ENCODE peak calls at places on chromosomes 3 and 15, in five cellular contexts. B, J, Q, S and R are unnamed samples.

GRCh38 chr3:21645121-21645897 is 105.7 kb downstream of the ZNF385D start:
- DNase-seq in S (no peak), B (no peak), J (no peak), Q (no peak), R (no peak)

GRCh38 chr3:105571005-105571404 is 204.3 kb downstream of the ALCAM start:
- DNase-seq in J (no peak), S (no peak), B (no peak), Q (no peak), R (no peak)

GRCh38 chr3:152379415-152380042 is 110.8 kb downstream of the MBNL1 start:
- DNase-seq in B (no peak), Q (no peak), J (no peak), S (no peak), R (no peak)

GRCh38 chr3:159938712-159939111 is 49.9 kb upstream of the IL12A start:
- DNase-seq in S (no peak), J (no peak), Q (no peak), B (no peak), R (no peak)

GRCh38 chr3:24242012-24242698 is 252.5 kb downstream of the THRB start:
- DNase-seq in Q (no peak), J (no peak), S (no peak), B (no peak), R (no peak)

GRCh38 chr3:117165611-117166051 is 456.1 kb downstream of the TUSC7 start:
- DNase-seq in J (no peak), Q (no peak), B (no peak), S (no peak), R (no peak)

GRCh38 chr15:29736012-29736744 is 86.1 kb downstream of the TJP1 start:
- DNase-seq in S (peak), B (no peak), J (no peak), Q (no peak), R (no peak)

GRCh38 chr15:87135109-87135508 is 1055.4 kb downstream of the AGBL1 start:
- DNase-seq in Q (no peak), J (no peak), B (no peak), S (no peak), R (no peak)

GRCh38 chr3:55367396-55367795 is 119.7 kb downstream of the WNT5A start:
- DNase-seq in J (no peak), S (no peak), B (no peak), Q (no peak), R (no peak)

GRCh38 chr15:78565951-78566774 is 843 bp downstream of the CHRNA5 start:
- DNase-seq in B (no peak), J (peak), S (no peak), Q (no peak), R (peak)

GRCh38 chr3:138042043-138042442 is 32.1 kb downstream of the CLDN18 start:
- DNase-seq in J (no peak), S (no peak), B (no peak), Q (no peak), R (no peak)

GRCh38 chr3:46928297-46928696 is 48.2 kb downstream of the CCDC12 start:
- DNase-seq in B (no peak), J (no peak), S (peak), Q (no peak), R (no peak)

GRCh38 chr3:134807189-134807588 is 12.1 kb downstream of the EPHB1 start:
- DNase-seq in J (no peak), Q (no peak), S (no peak), B (no peak), R (no peak)

GRCh38 chr3:138946554-138947302 is at the start of the genes FOXL2 and FOXL2NB:
- DNase-seq in B (no peak), Q (no peak), S (peak), J (no peak), R (no peak)

GRCh38 chr3:81105761-81106160 is 655.7 kb downstream of the GBE1 start:
- DNase-seq in S (no peak), Q (no peak), J (no peak), B (no peak), R (no peak)

GRCh38 chr3:48952510-48953118 is 34.0 kb downstream of the ARIH2 start:
- DNase-seq in B (no peak), Q (no peak), J (no peak), S (peak), R (peak)